ENCODE peak calls at places on chromosome 5, in six cellular contexts. M, L, T, O, W and J are unnamed samples.

GRCh38 chr5:151093476-151093889 is 12.6 kb upstream of the TNIP1 start:
- DNase-seq in O (no peak), W (no peak), L (no peak), M (no peak), T (peak), J (no peak)

GRCh38 chr5:43555895-43556606 is 826 bp downstream of the PAIP1 start:
- DNase-seq in L (peak), M (peak), O (no peak), W (peak), T (peak), J (peak)

GRCh38 chr5:124795829-124796228 is 49.4 kb upstream of the ZNF608 start:
- DNase-seq in O (peak), M (no peak), T (no peak), L (no peak), W (no peak), J (no peak)

GRCh38 chr5:40071870-40072269 is 607.8 kb upstream of the PTGER4 start:
- DNase-seq in O (no peak), W (no peak), T (no peak), M (no peak), L (no peak), J (no peak)

GRCh38 chr5:79514391-79515105 is 614 bp upstream of the HOMER1 start:
- DNase-seq in W (peak), M (peak), L (peak), O (peak), T (peak), J (peak)

GRCh38 chr5:140509898-140510297 is 37.6 kb upstream of the EIF4EBP3 start:
- DNase-seq in W (no peak), L (no peak), O (no peak), T (no peak), M (no peak), J (no peak)

GRCh38 chr5:133362438-133362837 is 249.9 kb downstream of the FSTL4 start:
- DNase-seq in T (no peak), O (no peak), M (no peak), W (no peak), L (no peak), J (peak)

GRCh38 chr5:100641833-100642232 is 106.7 kb downstream of the FAM174A start:
- DNase-seq in M (no peak), T (no peak), L (no peak), O (no peak), W (no peak), J (no peak)

GRCh38 chr5:172733179-172733973 is 37.6 kb downstream of the DUSP1 start:
- DNase-seq in M (no peak), W (no peak), L (peak), O (no peak), T (peak), J (no peak)
- TF ChIP-seq CTCF in M (no peak), W (no peak), L (no peak), O (no peak), T (no peak), J (peak)

GRCh38 chr5:172142709-172143215 is 45.3 kb downstream of the STK10 start:
- DNase-seq in W (no peak), T (peak), L (no peak), M (no peak), O (no peak), J (no peak)
- TF ChIP-seq CTCF in W (no peak), T (no peak), L (no peak), M (no peak), O (no peak), J (no peak)

GRCh38 chr5:108451269-108451668 is 69.4 kb upstream of the FBXL17 start:
- DNase-seq in O (no peak), L (no peak), W (no peak), M (no peak), T (no peak), J (no peak)
- TF ChIP-seq CTCF in O (peak), L (no peak), W (no peak), M (no peak), T (no peak), J (peak)

DNA sequence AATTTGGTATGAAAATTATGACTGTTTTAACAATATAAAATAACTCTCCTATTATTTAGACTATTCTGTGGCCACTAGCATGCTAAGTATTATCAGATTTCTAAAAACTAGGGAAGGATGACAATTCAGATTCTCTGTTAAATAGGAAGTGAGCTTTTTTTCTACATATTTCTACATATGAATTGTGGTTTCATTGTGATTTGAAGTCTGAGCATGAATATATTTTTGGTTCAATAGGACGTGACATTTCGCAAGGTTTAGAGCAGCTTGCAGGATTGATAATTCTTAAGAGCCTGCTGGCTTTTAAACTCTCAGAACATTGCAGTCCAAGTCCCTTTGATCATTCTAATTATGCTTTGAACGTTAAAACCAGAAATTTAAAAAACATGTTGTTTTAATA is 82.9 kb downstream of the ADGRV1 start:
- DNase-seq in L (no peak), M (no peak), O (no peak), T (no peak), W (no peak), J (no peak)
- TF ChIP-seq CTCF in L (no peak), M (no peak), O (no peak), T (no peak), W (no peak), J (no peak)

DNA sequence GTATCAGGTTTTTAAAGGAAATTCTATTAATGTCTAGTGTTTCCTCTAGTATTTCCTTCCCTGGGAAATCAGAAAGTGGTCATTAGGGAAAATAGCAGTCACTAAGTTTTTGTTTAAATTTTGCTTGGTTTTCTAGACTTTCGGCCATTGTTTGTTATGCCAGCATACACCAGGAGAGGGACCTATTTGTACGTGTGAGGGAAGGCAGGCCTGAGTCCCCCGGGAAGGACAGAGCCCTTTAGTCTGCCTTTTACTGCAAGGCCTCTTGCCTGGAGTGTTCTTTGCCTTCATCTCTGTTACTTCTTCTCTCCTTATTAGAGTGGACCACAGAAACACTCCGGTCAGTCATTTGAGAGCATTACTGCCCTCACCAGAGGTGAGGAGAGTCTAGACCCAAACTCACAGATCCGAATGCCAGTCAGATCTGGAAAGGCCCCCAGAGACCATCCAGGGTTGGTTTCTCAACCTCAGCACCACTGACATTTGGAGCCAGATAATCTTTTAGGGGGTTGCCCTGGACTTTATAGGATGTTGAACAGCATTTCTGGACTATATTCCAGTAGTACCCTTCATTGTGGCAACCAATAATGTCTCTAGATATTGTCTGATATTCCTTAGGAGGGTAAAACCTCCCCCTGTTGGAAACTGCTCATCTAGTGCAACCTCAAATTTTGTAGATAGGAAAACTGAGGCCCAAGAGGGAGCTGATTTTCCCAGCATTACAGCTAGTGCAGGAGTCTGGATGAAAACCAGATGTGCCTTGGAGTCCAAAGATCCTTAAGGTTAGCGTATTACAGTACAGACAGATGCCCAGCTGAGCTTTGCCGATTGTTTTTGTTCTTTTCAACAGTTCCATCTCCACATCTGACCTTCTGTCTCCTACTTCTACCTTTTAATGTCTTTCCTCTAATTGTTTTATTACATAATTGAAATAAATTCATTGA is 93.0 kb upstream of the NIPAL4 start:
- DNase-seq in M (peak), T (peak), O (no peak), W (no peak), L (no peak), J (no peak)
- TF ChIP-seq CTCF in M (peak), T (peak), O (peak), W (peak), L (peak), J (peak)